ENCODE peak calls at places on chromosomes 13 and 19, in eight cellular contexts. D is cardiac muscle cell; C is NCI-H345; G is body of pancreas; B is Peyer's patch; V is NCI-H1092 treated with DMSO at 0.1 percent for 48 hours; X is renal cortical epithelial cell; P is activated naive CD8-positive, alpha-beta T cell treated with anti-CD3 and anti-CD28 coated beads, Interleukin-2, amount 50 U/mL, for 24 hours. H is an unnamed sample.

GRCh38 chr13:97474581-97474980 is 40.6 kb downstream of the RAP2A start:
- DNase-seq in D (no peak), X (no peak), V (no peak), C (no peak), P (no peak), B (no peak), G (no peak), H (no peak)

GRCh38 chr19:41263042-41263849 is 926 bp upstream of the HNRNPUL1 start:
- DNase-seq in X (peak), D (peak), C (peak), G (peak), V (peak), P (peak), B (peak), H (no peak)

GRCh38 chr13:56932104-56932503 is 208.6 kb upstream of the PRR20A start:
- DNase-seq in C (no peak), B (no peak), G (no peak), D (no peak), V (no peak), X (no peak), P (no peak), H (no peak)

GRCh38 chr19:5828661-5829566 is 10.6 kb downstream of the FUT6 start:
- DNase-seq in D (peak), C (peak), G (peak), P (peak), X (no peak), V (peak), B (no peak), H (no peak)

GRCh38 chr13:97028441-97029299 is 34.4 kb upstream of the OXGR1 start:
- DNase-seq in P (peak), B (peak), X (peak), D (peak), V (peak), G (peak), C (peak), H (peak)

GRCh38 chr19:9808855-9809646 is 9.8 kb downstream of the FBXL12 start:
- DNase-seq in D (no peak), X (no peak), P (no peak), G (no peak), B (no peak), C (no peak), V (no peak), H (no peak)

GRCh38 chr13:32001392-32001768 is 30.2 kb upstream of the FRY start:
- DNase-seq in B (no peak), X (peak), G (peak), D (peak), V (peak), C (peak), P (no peak), H (peak)

GRCh38 chr19:53094749-53095575 is 8.3 kb downstream of the ZNF160 start:
- DNase-seq in D (peak), P (no peak), X (no peak), B (no peak), G (no peak), C (no peak), V (no peak), H (no peak)

GRCh38 chr13:21228738-21229137 is 52.3 kb downstream of the MRPL57 start:
- DNase-seq in C (no peak), G (no peak), X (no peak), B (no peak), D (no peak), P (no peak), V (no peak), H (no peak)

H was measured in NCI-H748 treated with DMSO at 0.1 percent for 48 hours.